ENCODE peak calls at places on chromosomes 1 and 21, in eight cellular contexts. O, Y, H, A, M, C, W and X are unnamed samples.

GRCh38 chr1:230577537-230577936 is 64.7 kb upstream of the COG2 start:
- DNase-seq in O (no peak), A (no peak), H (no peak), Y (no peak), C (no peak), M (no peak), W (no peak), X (no peak)

GRCh38 chr1:91520940-91521507 is 20.4 kb downstream of the CDC7 start:
- DNase-seq in M (no peak), O (no peak), H (no peak), W (no peak), C (no peak), A (no peak), Y (no peak), X (no peak)

GRCh38 chr1:59445040-59445439 is 148.1 kb downstream of the FGGY start:
- DNase-seq in A (no peak), H (no peak), Y (no peak), M (no peak), C (no peak), O (no peak), W (no peak), X (no peak)

GRCh38 chr1:44777547-44777946 is 2.2 kb downstream of the RPS8 start:
- DNase-seq in M (no peak), H (no peak), C (no peak), A (no peak), W (no peak), O (no peak), Y (peak; percentile 51), X (no peak)

GRCh38 chr21:15057290-15057689 is 7.5 kb downstream of the NRIP1 start:
- DNase-seq in M (no peak), W (no peak), Y (no peak), C (peak; percentile 14), O (no peak), A (no peak), H (no peak), X (no peak)

GRCh38 chr21:16633851-16634521 is 878.9 kb upstream of the CXADR start:
- DNase-seq in A (no peak), W (no peak), Y (no peak), O (no peak), C (no peak), M (peak; percentile 61), H (peak; percentile 23), X (no peak)

GRCh38 chr1:188782220-188782841 is 1695.3 kb downstream of the BRINP3 start:
- DNase-seq in W (peak; percentile 76), H (peak; percentile 16), C (peak; percentile 24), A (peak; percentile 7), M (peak; percentile 2), Y (peak; percentile 14), O (no peak), X (no peak)

GRCh38 chr1:159439422-159439821 is at the start of gene OR10J1:
- DNase-seq in O (no peak), M (no peak), C (no peak), A (no peak), Y (no peak), W (no peak), H (no peak), X (no peak)

GRCh38 chr1:151563376-151563775 is 23.3 kb downstream of the TUFT1 start:
- DNase-seq in W (no peak), A (no peak), M (no peak), O (no peak), C (no peak), H (no peak), Y (no peak), X (no peak)

GRCh38 chr1:38512789-38513188 is 346.8 kb downstream of the RRAGC start:
- DNase-seq in W (no peak), H (no peak), M (peak; percentile 85), O (no peak), A (no peak), C (no peak), Y (no peak), X (no peak)

GRCh38 chr21:41316641-41317392 is at the start of gene FAM3B:
- DNase-seq in H (no peak), Y (no peak), W (no peak), M (peak; percentile 76), O (no peak), C (peak; percentile 80), A (no peak), X (no peak)

GRCh38 chr1:207321045-207321789 is at the start of gene CD55:
- DNase-seq in A (peak; percentile 94), W (peak; percentile 89), Y (no peak), C (peak; percentile 93), M (peak; percentile 83), H (peak; percentile 81), O (peak; percentile 71), X (peak; percentile 97)

GRCh38 chr1:63746129-63746864 is 27.5 kb upstream of the ROR1 start:
- DNase-seq in M (no peak), Y (peak; percentile 8), W (no peak), O (peak; percentile 84), C (peak; percentile 26), A (no peak), H (peak; percentile 99), X (no peak)

GRCh38 chr1:8169364-8170058 is 143.4 kb upstream of the ERRFI1 start:
- DNase-seq in H (peak; percentile 69), C (no peak), O (peak; percentile 61), W (peak; percentile 72), Y (peak; percentile 95), A (peak; percentile 79), M (peak; percentile 87), X (no peak)

GRCh38 chr1:3785458-3786157 is 10.7 kb downstream of the LRRC47 start:
- DNase-seq in M (no peak), Y (no peak), A (no peak), C (peak; percentile 80), O (no peak), W (no peak), H (no peak), X (no peak)

GRCh38 chr1:33993301-33993700 is 129.4 kb downstream of the HMGB4 start:
- DNase-seq in W (no peak), C (no peak), H (no peak), A (no peak), O (no peak), Y (no peak), M (no peak), X (peak; percentile 57)

GRCh38 chr1:39110882-39111281 is 84.7 kb downstream of the NDUFS5 start:
- DNase-seq in M (no peak), O (no peak), A (no peak), C (no peak), Y (no peak), H (no peak), W (no peak), X (no peak)

GRCh38 chr1:228009828-228010775 is 3.3 kb downstream of the WNT3A start:
- DNase-seq in H (no peak), W (no peak), A (no peak), O (no peak), C (no peak), M (no peak), Y (no peak), X (peak; percentile 82)

GRCh38 chr1:155173478-155174333 is at the start of gene TRIM46:
- DNase-seq in H (peak; percentile 15), M (peak; percentile 94), C (peak; percentile 79), W (peak; percentile 72), Y (no peak), O (no peak), A (peak; percentile 77), X (peak; percentile 87)

GRCh38 chr21:29168874-29169273 is 38.4 kb downstream of the MAP3K7CL start:
- DNase-seq in C (no peak), H (no peak), M (no peak), O (no peak), W (no peak), A (no peak), Y (no peak), X (no peak)

GRCh38 chr1:2025491-2025981 is 6.4 kb downstream of the GABRD start:
- DNase-seq in Y (no peak), H (no peak), O (no peak), W (no peak), M (no peak), C (no peak), A (no peak), X (no peak)

GRCh38 chr1:6658359-6658758 is 33.7 kb downstream of the THAP3 start:
- DNase-seq in W (no peak), O (no peak), M (no peak), H (no peak), A (no peak), C (no peak), Y (no peak), X (no peak)

GRCh38 chr1:197092491-197093023 is 25.5 kb upstream of the F13B start:
- DNase-seq in Y (no peak), H (no peak), O (no peak), M (no peak), C (no peak), W (no peak), A (no peak), X (no peak)

GRCh38 chr1:156616463-156616862 is 2.8 kb upstream of the HAPLN2 start:
- DNase-seq in H (peak; percentile 54), C (no peak), M (peak; percentile 52), A (peak; percentile 93), O (no peak), Y (peak; percentile 87), W (peak; percentile 98), X (no peak)

GRCh38 chr1:232306269-232306911 is 323.5 kb downstream of the SIPA1L2 start:
- DNase-seq in W (peak; percentile 22), Y (peak; percentile 76), O (no peak), A (no peak), H (no peak), C (peak; percentile 35), M (peak; percentile 32), X (no peak)

GRCh38 chr1:58346076-58346435 is 200.5 kb downstream of the OMA1 start:
- DNase-seq in O (no peak), W (no peak), C (no peak), A (no peak), M (no peak), Y (no peak), H (no peak), X (no peak)

GRCh38 chr1:151006331-151007052 is at the start of gene MINDY1:
- DNase-seq in O (peak; percentile 67), A (peak; percentile 97), W (peak; percentile 99), C (peak; percentile 73), H (peak; percentile 70), Y (peak; percentile 43), M (peak; percentile 60), X (no peak)

GRCh38 chr1:157319567-157319966 is 181.4 kb upstream of the ETV3 start:
- DNase-seq in W (no peak), A (no peak), Y (no peak), O (no peak), M (no peak), H (no peak), C (no peak), X (no peak)

GRCh38 chr1:40308036-40308727 is 8.9 kb downstream of the COL9A2 start:
- DNase-seq in M (no peak), O (no peak), W (no peak), A (peak; percentile 83), Y (no peak), H (no peak), C (no peak), X (peak; percentile 69)

GRCh38 chr1:150789396-150789795 is 18.7 kb downstream of the CTSK start:
- DNase-seq in A (peak; percentile 16), O (no peak), Y (no peak), H (no peak), M (no peak), C (no peak), W (no peak), X (no peak)

GRCh38 chr1:184634296-184634695 is 120.4 kb downstream of the EDEM3 start:
- DNase-seq in A (no peak), H (no peak), Y (no peak), M (no peak), W (no peak), C (no peak), O (no peak), X (no peak)

GRCh38 chr1:96076589-96076988 is 645.0 kb upstream of the PTBP2 start:
- DNase-seq in Y (no peak), W (no peak), A (no peak), C (no peak), H (no peak), M (no peak), O (no peak), X (no peak)

GRCh38 chr21:16588433-16588860 is 858.7 kb downstream of the USP25 start:
- DNase-seq in H (peak; percentile 77), Y (no peak), O (peak; percentile 45), A (peak; percentile 97), W (peak; percentile 54), M (peak; percentile 86), C (peak; percentile 45), X (no peak)

GRCh38 chr1:53391982-53392381 is 64.1 kb upstream of the LRP8 start:
- DNase-seq in H (no peak), O (no peak), W (no peak), M (no peak), Y (no peak), A (no peak), C (no peak), X (no peak)